ENCODE peak calls at places on chromosome 4, in four cellular contexts. J, U, D and T are unnamed samples.

GRCh38 chr4:104677122-104677521 is 182.4 kb upstream of the CXXC4 start:
- DNase-seq in D (no peak), J (no peak), U (no peak), T (no peak)

GRCh38 chr4:121934635-121935034 is 17.2 kb downstream of the TRPC3 start:
- DNase-seq in J (no peak), D (no peak), U (no peak), T (no peak)

GRCh38 chr4:76036855-76037254 is 985 bp upstream of the CXCL11 start:
- DNase-seq in J (no peak), D (no peak), U (no peak), T (no peak)

GRCh38 chr4:1943928-1944327 is 64.8 kb downstream of the NELFA start:
- DNase-seq in U (no peak), J (no peak), D (no peak), T (no peak)

GRCh38 chr4:145956288-145956890 is 17.8 kb upstream of the ZNF827 start:
- DNase-seq in J (no peak), D (no peak), U (no peak), T (no peak)

GRCh38 chr4:13170131-13170530 is 314.0 kb downstream of the RAB28 start:
- DNase-seq in D (no peak), U (no peak), J (no peak), T (no peak)

GRCh38 chr4:122777846-122778501 is 45.5 kb downstream of the BBS12 start:
- DNase-seq in J (no peak), U (no peak), D (no peak), T (no peak)

GRCh38 chr4:118741456-118741855 is 56.3 kb downstream of the METTL14 start:
- DNase-seq in D (no peak), J (no peak), U (no peak), T (no peak)

GRCh38 chr4:108360857-108361820 is 192.4 kb upstream of the LEF1 start:
- DNase-seq in J (no peak), D (no peak), U (no peak), T (no peak)

GRCh38 chr4:176268963-176269362 is at the start of gene ASB5:
- DNase-seq in J (peak; percentile 25), D (no peak), U (no peak), T (no peak)

GRCh38 chr4:155339588-155339987 is 37.2 kb downstream of the MAP9 start:
- DNase-seq in U (no peak), J (no peak), D (no peak), T (no peak)

GRCh38 chr4:52199574-52200338 is 148.7 kb downstream of the SPATA18 start:
- DNase-seq in D (no peak), J (no peak), U (no peak), T (no peak)

GRCh38 chr4:157291071-157291470 is 70.5 kb downstream of the GRIA2 start:
- DNase-seq in J (no peak), U (no peak), D (no peak), T (no peak)

GRCh38 chr4:141154725-141155124 is 21.5 kb upstream of the RNF150 start:
- DNase-seq in U (no peak), D (no peak), J (no peak), T (no peak)

GRCh38 chr4:14176613-14177012 is 549.1 kb upstream of the BOD1L1 start:
- DNase-seq in U (no peak), D (no peak), J (no peak), T (no peak)

GRCh38 chr4:48958582-48958981 is 27.5 kb upstream of the CWH43 start:
- DNase-seq in J (no peak), U (no peak), D (no peak), T (no peak)

GRCh38 chr4:53551963-53552362 is 39.3 kb downstream of the LNX1 start:
- DNase-seq in J (no peak), U (no peak), D (no peak), T (no peak)

GRCh38 chr4:27245216-27245615 is 384.6 kb downstream of the STIM2 start:
- DNase-seq in U (no peak), J (no peak), D (no peak), T (no peak)

GRCh38 chr4:93749351-93749761 is 79.2 kb upstream of the ATOH1 start:
- DNase-seq in J (no peak), D (no peak), U (no peak), T (no peak)

GRCh38 chr4:112182604-112183003 is 37.4 kb downstream of the FAM241A start:
- DNase-seq in J (no peak), U (no peak), D (no peak), T (no peak)

GRCh38 chr4:112185334-112185733 is 40.1 kb downstream of the FAM241A start:
- DNase-seq in D (no peak), J (no peak), U (no peak), T (no peak)

GRCh38 chr4:112183252-112183651 is 38.0 kb downstream of the FAM241A start:
- DNase-seq in D (no peak), J (no peak), U (no peak), T (no peak)

GRCh38 chr4:112184438-112184837 is 39.2 kb downstream of the FAM241A start:
- DNase-seq in U (no peak), D (no peak), J (no peak), T (no peak)

GRCh38 chr4:112185740-112186670 is 40.8 kb downstream of the FAM241A start:
- DNase-seq in D (no peak), U (no peak), J (no peak), T (no peak)
- TF ChIP-seq CTCF in D (no peak), U (no peak), J (no peak), T (no peak)

GRCh38 chr4:100166297-100167034 is 23.8 kb downstream of the DDIT4L start:
- DNase-seq in U (no peak), J (no peak), D (no peak), T (no peak)
- H3K27ac ChIP-seq in U (no peak overlapping the region), J (peak overlapping the region; percentile 79), D (no peak overlapping the region), T (no peak overlapping the region)

DNA sequence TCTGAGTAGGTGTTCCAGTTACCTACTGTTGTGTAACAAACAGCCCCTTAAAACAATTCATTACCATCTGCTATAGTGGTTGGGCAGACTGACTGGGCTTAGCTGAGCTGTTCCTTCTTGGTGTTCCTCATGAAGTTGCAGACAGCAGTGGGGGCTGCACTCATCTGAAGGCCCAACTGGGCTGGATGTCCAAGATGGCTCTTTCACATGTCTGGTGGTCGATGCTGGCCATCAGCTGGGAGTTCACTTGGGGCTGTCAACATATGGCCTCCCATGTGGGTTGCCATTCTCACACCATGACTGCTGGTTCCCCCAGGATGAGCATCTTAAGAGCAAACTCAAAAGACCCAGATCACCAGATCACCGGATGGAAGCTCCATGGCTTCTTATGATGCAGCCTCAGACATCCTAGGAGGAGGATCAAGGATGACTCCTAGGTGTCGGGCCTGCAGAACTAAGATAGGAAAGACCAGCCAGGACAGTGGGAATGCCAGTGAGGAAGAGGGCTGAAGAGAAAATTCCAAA is 34.3 kb upstream of the PPP2R2C start:
- DNase-seq in J (no peak), D (no peak), U (peak; percentile 29), T (no peak)
- H3K4me1 ChIP-seq in J (no peaks in the 10 kb centered on the region), D (no peaks in the 10 kb centered on the region), U (no peaks in the 10 kb centered on the region), T (no peaks in the 10 kb centered on the region)

GRCh38 chr4:84258905-84259830 is 239.9 kb downstream of the NKX6-1 start:
- DNase-seq in J (no peak), D (no peak), U (no peak), T (no peak)
- TF ChIP-seq CTCF in J (peak; percentile 21), D (peak; percentile 44), U (no peak), T (peak; percentile 46)